ENCODE peak calls at places on chromosomes 6 and 20, in seven cellular contexts. U is ELF-1; M is omental fat pad; F is brain microvascular endothelial cell; G is activated naive CD8-positive, alpha-beta T cell treated with anti-CD3 and anti-CD28 coated beads, Interleukin-2, amount 50 U/mL, for 24 hours; P is body of pancreas; H is Daoy. Z is an unnamed sample.

GRCh38 chr6:116572162-116572561 is 858 bp downstream of the RWDD1 start:
- DNase-seq in U (peak; percentile 20), M (no peak), F (peak; percentile 29), G (no peak), P (peak; percentile 26), H (peak; percentile 46), Z (peak; percentile 61)

GRCh38 chr6:15023448-15023847 is 222.4 kb upstream of the JARID2 start:
- DNase-seq in U (no peak), M (no peak), F (no peak), G (peak; percentile 66), P (no peak), H (no peak), Z (no peak)

GRCh38 chr6:162119349-162119748 is 608.2 kb downstream of the PRKN start:
- DNase-seq in U (peak; percentile 9), M (no peak), F (peak; percentile 56), G (no peak), P (no peak), H (peak; percentile 18), Z (no peak)

GRCh38 chr6:3977875-3978711 is 100.8 kb downstream of the FAM217A start:
- DNase-seq in U (peak; percentile 80), M (no peak), F (peak; percentile 97), G (peak; percentile 29), P (no peak), H (peak; percentile 86), Z (peak; percentile 92)

GRCh38 chr6:62614442-62614841 is 328.4 kb upstream of the KHDRBS2 start:
- DNase-seq in U (no peak), M (no peak), F (no peak), G (no peak), P (no peak), H (no peak), Z (no peak)

GRCh38 chr6:42375007-42375635 is 76.6 kb downstream of the TRERF1 start:
- DNase-seq in U (no peak), M (no peak), F (no peak), G (no peak), P (no peak), H (no peak), Z (no peak)

GRCh38 chr6:119224095-119224701 is 125.4 kb downstream of the MAN1A1 start:
- DNase-seq in U (no peak), M (no peak), F (no peak), G (no peak), P (no peak), H (no peak), Z (no peak)

GRCh38 chr20:63219447-63219821 is 3.5 kb upstream of the YTHDF1 start:
- DNase-seq in U (no peak), M (no peak), F (no peak), G (no peak), P (no peak), H (no peak), Z (no peak)

GRCh38 chr6:134090591-134090990 is 38.2 kb upstream of the SLC2A12 start:
- DNase-seq in U (no peak), M (no peak), F (no peak), G (no peak), P (no peak), H (no peak), Z (no peak)

GRCh38 chr6:165624871-165625639 is 38.0 kb downstream of the PDE10A start:
- DNase-seq in U (no peak), M (no peak), F (no peak), G (no peak), P (no peak), H (no peak), Z (no peak)

GRCh38 chr6:169592558-169592957 is 109.3 kb downstream of the WDR27 start:
- DNase-seq in U (no peak), M (no peak), F (peak; percentile 71), G (no peak), P (no peak), H (peak; percentile 37), Z (no peak)

GRCh38 chr20:4709261-4710105 is 12.2 kb upstream of the PRND start:
- DNase-seq in U (no peak), M (no peak), F (no peak), G (no peak), P (no peak), H (no peak), Z (no peak)

GRCh38 chr6:25340421-25340820 is 61.2 kb downstream of the CARMIL1 start:
- DNase-seq in U (no peak), M (no peak), F (no peak), G (no peak), P (no peak), H (no peak), Z (no peak)

GRCh38 chr6:166927240-166927941 is 29.0 kb downstream of the RNASET2 start:
- DNase-seq in U (no peak), M (no peak), F (no peak), G (no peak), P (no peak), H (no peak), Z (no peak)

GRCh38 chr6:98828991-98829411 is 5.4 kb upstream of the POU3F2 start:
- DNase-seq in U (no peak), M (no peak), F (no peak), G (no peak), P (no peak), H (no peak), Z (no peak)

GRCh38 chr6:158648682-158649131 is 1.1 kb upstream of the SYTL3 start:
- DNase-seq in U (no peak), M (no peak), F (peak; percentile 76), G (peak; percentile 34), P (no peak), H (peak; percentile 49), Z (no peak)

GRCh38 chr20:50468378-50468798 is 41.8 kb upstream of the PTPN1 start:
- DNase-seq in U (no peak), M (no peak), F (no peak), G (no peak), P (no peak), H (no peak), Z (no peak)

GRCh38 chr6:136077834-136078576 is 172.1 kb downstream of the MTFR2 start:
- DNase-seq in U (no peak), M (no peak), F (peak; percentile 70), G (no peak), P (no peak), H (peak; percentile 78), Z (peak; percentile 91)

GRCh38 chr6:157760589-157761330 is 62.3 kb upstream of the SNX9 start:
- DNase-seq in U (no peak), M (no peak), F (peak; percentile 80), G (no peak), P (no peak), H (peak; percentile 84), Z (peak; percentile 84)

GRCh38 chr20:9417665-9418064 is 96.7 kb upstream of the LAMP5 start:
- DNase-seq in U (no peak), M (no peak), F (no peak), G (no peak), P (no peak), H (peak; percentile 13), Z (no peak)

GRCh38 chr6:1436334-1437306 is 47.2 kb downstream of the FOXF2 start:
- DNase-seq in U (peak; percentile 79), M (no peak), F (peak; percentile 76), G (peak; percentile 33), P (peak; percentile 60), H (peak; percentile 69), Z (peak; percentile 79)

GRCh38 chr6:140311146-140311545 is 936.7 kb upstream of the CITED2 start:
- DNase-seq in U (no peak), M (no peak), F (no peak), G (no peak), P (no peak), H (no peak), Z (no peak)

GRCh38 chr6:150444308-150444707 is 75.5 kb downstream of the IYD start:
- DNase-seq in U (no peak), M (no peak), F (no peak), G (no peak), P (no peak), H (no peak), Z (no peak)

GRCh38 chr6:41859356-41859755 is 35.8 kb downstream of the USP49 start:
- DNase-seq in U (no peak), M (no peak), F (no peak), G (no peak), P (no peak), H (no peak), Z (no peak)

GRCh38 chr6:41284726-41285125 is 1.8 kb downstream of the TREM1 start:
- DNase-seq in U (peak; percentile 19), M (no peak), F (peak; percentile 46), G (no peak), P (no peak), H (peak; percentile 15), Z (no peak)

GRCh38 chr6:168440520-168441433 is at the start of gene SMOC2:
- DNase-seq in U (no peak), M (no peak), F (no peak), G (no peak), P (no peak), H (peak; percentile 19), Z (no peak)

GRCh38 chr20:48799315-48800105 is 28.3 kb downstream of the PREX1 start:
- DNase-seq in U (no peak), M (no peak), F (no peak), G (no peak), P (no peak), H (no peak), Z (no peak)

Z was measured in dermis blood vessel endothelial cell.